ENCODE peak calls at places on chromosomes 7 and 10, in nine cellular contexts. S is H9; F is ACHN; X is foreskin fibroblast; E is T1000; C is stimulated activated CD8-positive, alpha-beta memory T cell treated with anti-CD3 and anti-CD28 coated beads, Interleukin-7, amount 100 ng/mL, for 24 hours; H is hypothalamus; M is SK-MEL-5; O is stimulated activated CD4-positive, alpha-beta T cell treated with anti-CD3 and anti-CD28 coated beads, Interleukin-2, amount 100 ng/mL, for 4 hours. R is an unnamed sample.

GRCh38 chr10:119199231-119199992 is 8.0 kb upstream of the GRK5 start:
- DNase-seq in C (no peak), E (peak; percentile 42), X (peak; percentile 83), F (peak; percentile 81), M (peak; percentile 89), H (peak; percentile 10), S (peak; percentile 78), O (peak; percentile 44), R (peak; percentile 49)

GRCh38 chr10:120508393-120508792 is 51.4 kb downstream of the PLPP4 start:
- DNase-seq in H (no peak), F (peak; percentile 93), S (no peak), E (peak; percentile 40), O (no peak), C (no peak), X (no peak), M (peak; percentile 5), R (no peak)

GRCh38 chr7:44393238-44394111 is 68.1 kb upstream of the CAMK2B start:
- DNase-seq in H (no peak), M (no peak), S (peak; percentile 12), X (no peak), C (no peak), E (no peak), F (no peak), O (no peak), R (no peak)

GRCh38 chr10:95183451-95184230 is 10.4 kb upstream of the ACSM6 start:
- DNase-seq in X (peak; percentile 67), M (peak; percentile 73), E (peak; percentile 89), S (peak; percentile 92), O (peak; percentile 39), H (peak; percentile 2), F (peak; percentile 90), C (peak; percentile 43), R (peak; percentile 77)

GRCh38 chr7:133568544-133568943 is 315.7 kb downstream of the EXOC4 start:
- DNase-seq in C (no peak), H (no peak), X (no peak), S (no peak), M (no peak), O (no peak), F (no peak), E (no peak), R (no peak)

GRCh38 chr10:121889212-121889611 is 38.6 kb downstream of the ATE1 start:
- DNase-seq in C (no peak), S (no peak), M (no peak), O (no peak), H (no peak), X (no peak), E (no peak), F (no peak), R (no peak)

GRCh38 chr10:17061418-17061817 is 68.2 kb downstream of the CUBN start:
- DNase-seq in M (no peak), E (no peak), S (no peak), C (no peak), H (no peak), F (no peak), O (no peak), X (peak; percentile 63), R (no peak)

GRCh38 chr7:92735707-92736106 is 100.7 kb downstream of the CDK6 start:
- DNase-seq in M (no peak), S (no peak), C (no peak), F (no peak), X (peak; percentile 45), O (no peak), H (no peak), E (no peak), R (no peak)

GRCh38 chr10:49644035-49644345 is 30.2 kb downstream of the CHAT start:
- DNase-seq in F (no peak), H (no peak), C (no peak), O (no peak), M (no peak), X (no peak), E (no peak), S (no peak), R (no peak)

GRCh38 chr10:28181478-28182096 is 121.3 kb downstream of the MPP7 start:
- DNase-seq in O (no peak), S (no peak), E (no peak), F (no peak), H (no peak), X (no peak), M (no peak), C (no peak), R (no peak)

GRCh38 chr10:76697923-76698322 is 939.7 kb downstream of the KCNMA1 start:
- DNase-seq in F (no peak), X (no peak), O (no peak), S (no peak), C (no peak), H (no peak), E (no peak), M (peak; percentile 2), R (no peak)

GRCh38 chr7:131244259-131244852 is 83.3 kb upstream of the MKLN1 start:
- DNase-seq in E (peak; percentile 54), O (peak; percentile 14), H (no peak), X (peak; percentile 95), S (peak; percentile 63), M (no peak), F (peak; percentile 95), C (no peak), R (no peak)

GRCh38 chr10:74137992-74138391 is 12.6 kb downstream of the AP3M1 start:
- DNase-seq in O (no peak), S (no peak), H (no peak), M (no peak), E (no peak), C (no peak), F (no peak), X (no peak), R (no peak)

GRCh38 chr7:66145404-66145843 is 30.8 kb downstream of the CRCP start:
- DNase-seq in X (peak; percentile 43), C (no peak), F (no peak), E (no peak), O (no peak), M (no peak), H (no peak), S (no peak), R (no peak)

GRCh38 chr10:93999401-93999851 is 5.7 kb downstream of the PLCE1 start:
- DNase-seq in F (peak; percentile 68), O (no peak), C (no peak), S (peak; percentile 39), X (no peak), E (no peak), H (no peak), M (no peak), R (no peak)

GRCh38 chr10:72124984-72125383 is 36.6 kb upstream of the SPOCK2 start:
- DNase-seq in E (no peak), S (no peak), F (no peak), X (peak; percentile 14), M (no peak), H (no peak), O (no peak), C (no peak), R (no peak)

GRCh38 chr7:35754741-35755140 is 46.1 kb upstream of the SEPTIN7 start:
- DNase-seq in X (no peak), S (no peak), E (no peak), H (no peak), F (no peak), M (peak; percentile 32), O (no peak), C (no peak), R (no peak)

GRCh38 chr7:73971701-73972341 is 56.2 kb upstream of the ELN start:
- DNase-seq in O (no peak), S (peak; percentile 84), X (no peak), F (no peak), H (no peak), M (peak; percentile 25), C (no peak), E (no peak), R (peak; percentile 43)

GRCh38 chr10:130020651-130021372 is 56.7 kb upstream of the EBF3 start:
- DNase-seq in M (no peak), S (peak; percentile 25), X (peak; percentile 35), H (no peak), E (no peak), F (no peak), O (no peak), C (no peak), R (no peak)

GRCh38 chr10:110793128-110793812 is 78.5 kb upstream of the PDCD4 start:
- DNase-seq in F (no peak), M (no peak), S (no peak), E (no peak), C (no peak), H (no peak), O (no peak), X (no peak), R (no peak)

GRCh38 chr7:88260700-88261099 is 40.9 kb upstream of the SRI start:
- DNase-seq in F (no peak), S (no peak), X (no peak), H (no peak), C (no peak), E (no peak), M (no peak), O (no peak), R (no peak)

GRCh38 chr10:133379152-133379800 is at the start of gene PAOX:
- DNase-seq in S (peak; percentile 62), M (peak; percentile 18), F (peak; percentile 66), X (peak; percentile 50), O (no peak), H (no peak), C (no peak), E (peak; percentile 36), R (no peak)

GRCh38 chr10:119079572-119080520 is 771 bp downstream of the EIF3A start:
- DNase-seq in C (peak; percentile 37), S (peak; percentile 40), O (peak; percentile 55), M (peak; percentile 75), X (peak; percentile 74), E (peak; percentile 45), H (no peak), F (peak; percentile 82), R (no peak)

GRCh38 chr10:50627896-50628295 is 4.1 kb upstream of the SGMS1 start:
- DNase-seq in C (no peak), M (no peak), X (no peak), H (no peak), O (no peak), S (no peak), F (no peak), E (no peak), R (no peak)

GRCh38 chr10:124724279-124725027 is 19.7 kb downstream of the FAM53B start:
- DNase-seq in O (no peak), M (peak; percentile 99), F (no peak), X (no peak), E (no peak), H (no peak), C (no peak), S (no peak), R (peak; percentile 67)

GRCh38 chr10:46234026-46234425 is 52.8 kb upstream of the ANTXRL start:
- DNase-seq in M (no peak), X (no peak), C (no peak), H (no peak), E (no peak), F (no peak), O (no peak), S (peak; percentile 21), R (peak; percentile 2)